ENCODE peak calls at places on chromosomes 12 and 14, in seven cellular contexts. R is A673, E is tibial artery, P is H9, Z is neural progenitor cell, C is body of pancreas, B is foreskin fibroblast. H is an unnamed sample.
A peak's percentile ranks its signal among the peaks of the same experiment; 100 is the strongest.

GRCh38 chr14:55470025-55470424 is 29.6 kb upstream of the TBPL2 start:
- DNase-seq in R (no peak), E (no peak), P (no peak), Z (no peak), C (no peak), B (no peak), H (no peak)

GRCh38 chr14:55136868-55137785 is 8.1 kb downstream of the LGALS3 start:
- DNase-seq in R (no peak), E (peak; percentile 87), P (no peak), Z (no peak), C (peak; percentile 37), B (peak; percentile 90), H (no peak)

GRCh38 chr12:46959484-46959883 is 119.9 kb upstream of the PCED1B start:
- DNase-seq in R (no peak), E (no peak), P (no peak), Z (no peak), C (no peak), B (peak; percentile 97), H (no peak)

GRCh38 chr12:19048943-19049342 is 80.6 kb upstream of the PLEKHA5 start:
- DNase-seq in R (no peak), E (no peak), P (no peak), Z (no peak), C (no peak), B (no peak), H (no peak)

GRCh38 chr14:60944206-60944605 is 36.7 kb downstream of the TRMT5 start:
- DNase-seq in R (peak; percentile 64), E (no peak), P (no peak), Z (peak; percentile 13), C (no peak), B (no peak), H (no peak)

GRCh38 chr12:109761631-109761950 is 48.0 kb downstream of the FAM222A start:
- DNase-seq in R (no peak), E (peak; percentile 59), P (peak; percentile 26), Z (no peak), C (peak; percentile 11), B (no peak), H (no peak)

GRCh38 chr12:124709722-124710656 is 142.6 kb upstream of the NCOR2 start:
- DNase-seq in R (no peak), E (no peak), P (no peak), Z (no peak), C (no peak), B (peak; percentile 61), H (no peak)

GRCh38 chr12:88578821-88579518 is 1.3 kb downstream of the KITLG start:
- DNase-seq in R (peak; percentile 39), E (no peak), P (peak; percentile 64), Z (peak; percentile 64), C (peak; percentile 18), B (peak; percentile 73), H (no peak)

GRCh38 chr12:94594443-94594825 is 55.9 kb downstream of the TMCC3 start:
- DNase-seq in R (no peak), E (no peak), P (no peak), Z (no peak), C (no peak), B (no peak), H (no peak)

GRCh38 chr12:63040526-63041220 is 105.7 kb upstream of the PPM1H start:
- DNase-seq in R (no peak), E (no peak), P (no peak), Z (no peak), C (no peak), B (no peak), H (no peak)

GRCh38 chr14:59085207-59085739 is 103.2 kb upstream of the DAAM1 start:
- DNase-seq in R (peak; percentile 7), E (no peak), P (no peak), Z (peak; percentile 53), C (no peak), B (peak; percentile 15), H (no peak)

GRCh38 chr12:107356266-107356936 is 263.1 kb upstream of the CRY1 start:
- DNase-seq in R (no peak), E (no peak), P (no peak), Z (no peak), C (no peak), B (peak; percentile 77), H (no peak)

GRCh38 chr12:87381747-87382146 is 647.5 kb downstream of the C12orf50 start:
- DNase-seq in R (no peak), E (no peak), P (no peak), Z (no peak), C (no peak), B (no peak), H (no peak)

GRCh38 chr12:66716522-66716921 is 37.6 kb upstream of the GRIP1 start:
- DNase-seq in R (no peak), E (no peak), P (no peak), Z (no peak), C (no peak), B (no peak), H (no peak)

GRCh38 chr12:7190268-7191055 is 976 bp downstream of the PEX5 start:
- DNase-seq in R (peak; percentile 2), E (peak; percentile 80), P (peak; percentile 59), Z (peak; percentile 63), C (peak; percentile 41), B (peak; percentile 57), H (no peak)

GRCh38 chr12:126667340-126667739 is 1599.6 kb upstream of the TMEM132C start:
- DNase-seq in R (no peak), E (no peak), P (no peak), Z (no peak), C (no peak), B (peak; percentile 82), H (no peak)

GRCh38 chr14:63045234-63045611 is at the start of gene KCNH5:
- DNase-seq in R (peak; percentile 88), E (no peak), P (peak; percentile 91), Z (peak; percentile 96), C (no peak), B (peak; percentile 65), H (no peak)

GRCh38 chr12:39071611-39072010 is 166.2 kb upstream of the CPNE8 start:
- DNase-seq in R (no peak), E (no peak), P (no peak), Z (no peak), C (no peak), B (no peak), H (no peak)

GRCh38 chr12:84757978-84758377 is 154.6 kb downstream of the SLC6A15 start:
- DNase-seq in R (no peak), E (peak; percentile 63), P (no peak), Z (no peak), C (no peak), B (peak; percentile 89), H (no peak)

GRCh38 chr14:35747379-35747778 is 61.7 kb downstream of the RALGAPA1 start:
- DNase-seq in R (no peak), E (no peak), P (no peak), Z (no peak), C (no peak), B (no peak), H (no peak)

GRCh38 chr14:88765130-88765529 is 27.6 kb downstream of the EML5 start:
- DNase-seq in R (no peak), E (no peak), P (no peak), Z (no peak), C (no peak), B (no peak), H (no peak)

GRCh38 chr12:20369164-20370000 is 1.0 kb downstream of the PDE3A start:
- DNase-seq in R (peak; percentile 49), E (peak; percentile 91), P (peak; percentile 75), Z (peak; percentile 77), C (peak; percentile 54), B (peak; percentile 66), H (no peak)

GRCh38 chr14:105021656-105022275 is 883 bp upstream of the CDCA4 start:
- DNase-seq in R (peak; percentile 62), E (no peak), P (peak; percentile 62), Z (peak; percentile 76), C (peak; percentile 46), B (peak; percentile 62), H (peak; percentile 11)

GRCh38 chr12:5910790-5911548 is 34.1 kb downstream of the ANO2 start:
- DNase-seq in R (no peak), E (no peak), P (peak; percentile 15), Z (no peak), C (no peak), B (no peak), H (no peak)

GRCh38 chr14:61331992-61332657 is 10.7 kb downstream of the PRKCH start:
- DNase-seq in R (peak; percentile 77), E (no peak), P (no peak), Z (no peak), C (no peak), B (no peak), H (no peak)

GRCh38 chr12:25130741-25131188 is 64.2 kb downstream of the DNAI7 start:
- DNase-seq in R (peak; percentile 68), E (no peak), P (no peak), Z (peak; percentile 66), C (no peak), B (peak; percentile 61), H (no peak)

GRCh38 chr14:71702799-71703198 is 229.4 kb upstream of the RGS6 start:
- DNase-seq in R (peak; percentile 49), E (no peak), P (no peak), Z (no peak), C (no peak), B (peak; percentile 41), H (no peak)

GRCh38 chr14:36716614-36717184 is 55.0 kb downstream of the PAX9 start:
- DNase-seq in R (no peak), E (no peak), P (no peak), Z (no peak), C (no peak), B (no peak), H (no peak)

GRCh38 chr14:80364274-80364673 is 153.0 kb upstream of the DIO2 start:
- DNase-seq in R (peak; percentile 48), E (no peak), P (no peak), Z (peak; percentile 43), C (no peak), B (peak; percentile 28), H (no peak)

GRCh38 chr12:7645395-7646177 is 20.1 kb downstream of the APOBEC1 start:
- DNase-seq in R (peak; percentile 62), E (no peak), P (peak; percentile 47), Z (peak; percentile 59), C (peak; percentile 25), B (peak; percentile 62), H (no peak)